ENCODE peak calls at places on chromosomes 11 and 22, in ten cellular contexts. One of them, this sample, is unnamed.

GRCh38 chr11:46237248-46238077 is 40.0 kb upstream of the CREB3L1 start:
- DNase-seq in GM23338: peak; percentile 72
- DNase-seq in IMR-90: peak; percentile 92
- DNase-seq in endodermal cell: peak; percentile 88
- DNase-seq in GM12865: peak; percentile 47
- DNase-seq in dorsolateral prefrontal cortex: peak; percentile 76
- DNase-seq in lower leg skin: peak; percentile 53
- DNase-seq in cardiac fibroblast: peak; percentile 95
- DNase-seq in GM13977: peak; percentile 75
- DNase-seq in GM10248: peak; percentile 59
- DNase-seq in this sample: peak; percentile 52

GRCh38 chr11:97336064-97336463 is 946.3 kb downstream of the JRKL start:
- DNase-seq in IMR-90: no peak
- DNase-seq in GM10248: no peak
- DNase-seq in dorsolateral prefrontal cortex: no peak
- DNase-seq in GM12865: no peak
- DNase-seq in endodermal cell: no peak
- DNase-seq in cardiac fibroblast: no peak
- DNase-seq in GM13977: no peak
- DNase-seq in lower leg skin: no peak
- DNase-seq in GM23338: no peak
- DNase-seq in this sample: no peak

GRCh38 chr11:109553284-109553683 is 131.3 kb downstream of the C11orf87 start:
- DNase-seq in GM10248: no peak
- DNase-seq in IMR-90: no peak
- DNase-seq in cardiac fibroblast: no peak
- DNase-seq in dorsolateral prefrontal cortex: no peak
- DNase-seq in GM12865: no peak
- DNase-seq in GM23338: no peak
- DNase-seq in endodermal cell: no peak
- DNase-seq in GM13977: no peak
- DNase-seq in lower leg skin: no peak
- DNase-seq in this sample: no peak

GRCh38 chr22:22123118-22123959 is 121.2 kb upstream of the VPREB1 start:
- DNase-seq in lower leg skin: no peak
- DNase-seq in endodermal cell: no peak
- DNase-seq in IMR-90: no peak
- DNase-seq in dorsolateral prefrontal cortex: no peak
- DNase-seq in GM10248: no peak
- DNase-seq in GM23338: peak; percentile 32
- DNase-seq in GM13977: no peak
- DNase-seq in GM12865: no peak
- DNase-seq in cardiac fibroblast: no peak
- DNase-seq in this sample: no peak

GRCh38 chr22:50473855-50474671 is 772 bp downstream of the SBF1 start:
- DNase-seq in lower leg skin: no peak
- DNase-seq in GM12865: peak; percentile 25
- DNase-seq in GM13977: no peak
- DNase-seq in GM23338: peak; percentile 54
- DNase-seq in cardiac fibroblast: peak; percentile 54
- DNase-seq in GM10248: no peak
- DNase-seq in IMR-90: peak; percentile 67
- DNase-seq in dorsolateral prefrontal cortex: peak; percentile 62
- DNase-seq in endodermal cell: peak; percentile 73
- DNase-seq in this sample: peak; percentile 44

GRCh38 chr11:43927070-43927469 is 15.4 kb upstream of the C11orf96 start:
- DNase-seq in lower leg skin: no peak
- DNase-seq in GM13977: no peak
- DNase-seq in GM23338: no peak
- DNase-seq in IMR-90: no peak
- DNase-seq in GM10248: no peak
- DNase-seq in cardiac fibroblast: peak; percentile 44
- DNase-seq in GM12865: no peak
- DNase-seq in dorsolateral prefrontal cortex: no peak
- DNase-seq in endodermal cell: no peak
- DNase-seq in this sample: no peak

GRCh38 chr11:92556435-92556834 is 331.8 kb downstream of the FAT3 start:
- DNase-seq in cardiac fibroblast: peak; percentile 33
- DNase-seq in dorsolateral prefrontal cortex: no peak
- DNase-seq in GM12865: peak; percentile 3
- DNase-seq in GM23338: peak; percentile 55
- DNase-seq in GM13977: no peak
- DNase-seq in endodermal cell: peak; percentile 56
- DNase-seq in IMR-90: peak; percentile 17
- DNase-seq in lower leg skin: no peak
- DNase-seq in GM10248: no peak
- DNase-seq in this sample: peak; percentile 10

GRCh38 chr11:118216621-118217526 is 7.9 kb downstream of the JAML start:
- DNase-seq in GM12865: peak; percentile 82
- DNase-seq in dorsolateral prefrontal cortex: no peak
- DNase-seq in cardiac fibroblast: no peak
- DNase-seq in GM10248: peak; percentile 50
- DNase-seq in IMR-90: no peak
- DNase-seq in GM13977: peak; percentile 26
- DNase-seq in GM23338: no peak
- DNase-seq in lower leg skin: no peak
- DNase-seq in endodermal cell: no peak
- DNase-seq in this sample: no peak

GRCh38 chr22:48071828-48072227 is 1309.4 kb downstream of the TBC1D22A start:
- DNase-seq in cardiac fibroblast: no peak
- DNase-seq in lower leg skin: no peak
- DNase-seq in endodermal cell: no peak
- DNase-seq in GM12865: peak; percentile 34
- DNase-seq in IMR-90: no peak
- DNase-seq in GM23338: no peak
- DNase-seq in dorsolateral prefrontal cortex: no peak
- DNase-seq in GM10248: no peak
- DNase-seq in GM13977: no peak
- DNase-seq in this sample: no peak

GRCh38 chr11:118353084-118353710 is 6.2 kb upstream of the UBE4A start:
- DNase-seq in cardiac fibroblast: peak; percentile 50
- DNase-seq in endodermal cell: no peak
- DNase-seq in dorsolateral prefrontal cortex: no peak
- DNase-seq in IMR-90: peak; percentile 5
- DNase-seq in GM23338: peak; percentile 54
- DNase-seq in lower leg skin: no peak
- DNase-seq in GM13977: peak; percentile 12
- DNase-seq in GM10248: peak; percentile 33
- DNase-seq in GM12865: peak; percentile 28
- DNase-seq in this sample: no peak

GRCh38 chr11:11513438-11513837 is 108.4 kb downstream of the GALNT18 start:
- DNase-seq in GM13977: no peak
- DNase-seq in IMR-90: no peak
- DNase-seq in GM12865: no peak
- DNase-seq in GM10248: no peak
- DNase-seq in dorsolateral prefrontal cortex: no peak
- DNase-seq in endodermal cell: no peak
- DNase-seq in lower leg skin: no peak
- DNase-seq in GM23338: no peak
- DNase-seq in cardiac fibroblast: no peak
- DNase-seq in this sample: no peak

GRCh38 chr22:42376721-42377177 is 55.5 kb downstream of the NFAM1 start:
- DNase-seq in GM13977: no peak
- DNase-seq in IMR-90: peak; percentile 19
- DNase-seq in endodermal cell: peak; percentile 88
- DNase-seq in cardiac fibroblast: peak; percentile 7
- DNase-seq in dorsolateral prefrontal cortex: no peak
- DNase-seq in GM12865: peak; percentile 13
- DNase-seq in GM10248: no peak
- DNase-seq in GM23338: peak; percentile 80
- DNase-seq in lower leg skin: peak; percentile 90
- DNase-seq in this sample: no peak
- TF ChIP-seq CTCF in GM13977: no peak
- TF ChIP-seq CTCF in IMR-90: no peak
- TF ChIP-seq CTCF in endodermal cell: no peak
- TF ChIP-seq CTCF in cardiac fibroblast: no peak
- TF ChIP-seq CTCF in dorsolateral prefrontal cortex: no peak
- TF ChIP-seq CTCF in GM12865: no peak
- TF ChIP-seq CTCF in GM10248: no peak
- TF ChIP-seq CTCF in GM23338: no peak
- TF ChIP-seq CTCF in lower leg skin: no peak
- TF ChIP-seq CTCF in this sample: no peak

DNA sequence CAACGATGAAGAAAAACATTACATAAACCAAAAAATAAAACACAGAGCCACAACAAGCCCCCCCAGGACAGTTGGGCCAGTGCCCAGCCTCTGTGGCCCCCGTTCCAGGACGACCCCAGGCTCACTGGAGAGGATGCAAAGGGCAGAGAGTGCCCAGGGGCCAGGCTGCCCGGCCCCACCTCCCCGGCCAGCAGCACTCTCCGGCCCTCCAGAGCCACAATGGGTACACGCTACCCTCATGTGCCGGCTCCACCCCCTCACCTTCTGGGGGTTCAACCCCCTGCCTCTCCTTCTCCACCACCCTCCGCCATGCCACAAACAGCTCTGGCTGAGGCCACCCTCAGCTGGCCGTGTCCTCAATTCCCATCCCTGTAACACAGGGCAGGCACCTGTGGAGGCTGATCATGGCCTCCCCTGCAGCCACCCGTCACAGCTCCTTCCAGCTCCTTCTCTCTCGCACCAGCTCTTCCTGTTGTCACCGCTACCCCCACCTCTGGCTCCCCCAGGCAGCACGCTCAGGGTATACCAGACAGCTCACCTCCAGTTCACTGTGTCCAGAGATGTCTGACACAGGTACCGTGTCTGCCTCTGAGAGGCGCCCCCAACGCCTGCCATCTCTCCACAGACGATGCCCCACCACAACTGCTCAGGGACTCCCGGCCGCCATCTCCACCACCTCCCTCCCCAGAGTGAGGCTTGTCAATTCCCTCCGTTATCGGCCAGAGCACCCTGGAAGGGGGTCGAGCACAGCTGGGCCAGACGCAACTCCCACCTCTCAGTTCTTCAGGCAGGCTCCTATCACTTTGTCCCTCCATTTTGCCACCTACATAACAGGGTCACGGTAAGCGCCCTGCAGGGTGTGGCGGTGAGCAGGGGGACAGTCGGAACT is 30.8 kb upstream of the MOB2 start:
- DNase-seq in GM23338: no peak
- DNase-seq in dorsolateral prefrontal cortex: peak; percentile 40
- DNase-seq in lower leg skin: no peak
- DNase-seq in IMR-90: no peak
- DNase-seq in cardiac fibroblast: no peak
- DNase-seq in GM12865: no peak
- DNase-seq in GM10248: no peak
- DNase-seq in GM13977: no peak
- DNase-seq in endodermal cell: no peak
- DNase-seq in this sample: no peak
- TF ChIP-seq CTCF in GM23338: no peak
- TF ChIP-seq CTCF in dorsolateral prefrontal cortex: no peak
- TF ChIP-seq CTCF in lower leg skin: no peak
- TF ChIP-seq CTCF in IMR-90: no peak
- TF ChIP-seq CTCF in cardiac fibroblast: no peak
- TF ChIP-seq CTCF in GM12865: no peak
- TF ChIP-seq CTCF in GM10248: no peak
- TF ChIP-seq CTCF in GM13977: no peak
- TF ChIP-seq CTCF in endodermal cell: no peak
- TF ChIP-seq CTCF in this sample: no peak

DNA sequence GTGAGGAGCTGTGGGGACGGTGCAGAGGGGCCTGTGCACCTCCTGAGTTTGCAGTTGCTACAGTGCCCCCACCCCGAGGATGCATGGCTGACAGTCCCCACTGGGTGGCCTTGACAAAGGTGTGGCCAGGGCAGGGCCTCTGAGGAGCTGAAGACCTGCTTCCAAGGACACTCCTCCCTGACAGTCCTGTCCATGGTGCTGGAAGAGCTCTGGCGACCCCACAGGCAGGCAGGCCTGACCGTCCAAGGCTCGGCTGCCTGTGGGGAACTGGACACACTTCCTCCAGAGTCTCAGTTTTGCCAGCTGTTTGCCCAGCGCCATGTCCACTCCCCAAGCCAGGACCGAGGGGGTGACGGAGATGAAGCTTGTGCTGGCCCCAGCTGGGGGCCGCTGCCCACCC is 32.7 kb downstream of the BRSK2 start:
- DNase-seq in dorsolateral prefrontal cortex: no peak
- DNase-seq in cardiac fibroblast: no peak
- DNase-seq in GM10248: no peak
- DNase-seq in IMR-90: no peak
- DNase-seq in lower leg skin: no peak
- DNase-seq in GM13977: no peak
- DNase-seq in GM12865: no peak
- DNase-seq in endodermal cell: peak; percentile 74
- DNase-seq in GM23338: peak; percentile 56
- DNase-seq in this sample: no peak
- TF ChIP-seq CTCF in dorsolateral prefrontal cortex: no peak
- TF ChIP-seq CTCF in cardiac fibroblast: no peak
- TF ChIP-seq CTCF in GM10248: no peak
- TF ChIP-seq CTCF in IMR-90: no peak
- TF ChIP-seq CTCF in lower leg skin: no peak
- TF ChIP-seq CTCF in GM13977: no peak
- TF ChIP-seq CTCF in GM12865: no peak
- TF ChIP-seq CTCF in endodermal cell: peak; percentile 39
- TF ChIP-seq CTCF in GM23338: no peak
- TF ChIP-seq CTCF in this sample: no peak

GRCh38 chr11:30312243-30312642 is 10.7 kb upstream of the ARL14EP start:
- DNase-seq in GM12865: no peak
- DNase-seq in lower leg skin: no peak
- DNase-seq in GM23338: no peak
- DNase-seq in dorsolateral prefrontal cortex: no peak
- DNase-seq in endodermal cell: no peak
- DNase-seq in GM10248: no peak
- DNase-seq in cardiac fibroblast: no peak
- DNase-seq in IMR-90: no peak
- DNase-seq in GM13977: no peak
- DNase-seq in this sample: no peak

GRCh38 chr11:30313580-30313979 is 9.3 kb upstream of the ARL14EP start:
- DNase-seq in lower leg skin: no peak
- DNase-seq in IMR-90: no peak
- DNase-seq in GM12865: no peak
- DNase-seq in cardiac fibroblast: no peak
- DNase-seq in dorsolateral prefrontal cortex: no peak
- DNase-seq in GM13977: no peak
- DNase-seq in endodermal cell: no peak
- DNase-seq in GM23338: no peak
- DNase-seq in GM10248: no peak
- DNase-seq in this sample: no peak

GRCh38 chr11:30316237-30316636 is 6.7 kb upstream of the ARL14EP start:
- DNase-seq in GM13977: no peak
- DNase-seq in dorsolateral prefrontal cortex: no peak
- DNase-seq in GM12865: no peak
- DNase-seq in endodermal cell: no peak
- DNase-seq in IMR-90: no peak
- DNase-seq in lower leg skin: no peak
- DNase-seq in GM10248: no peak
- DNase-seq in cardiac fibroblast: no peak
- DNase-seq in GM23338: no peak
- DNase-seq in this sample: no peak

GRCh38 chr11:30317030-30317429 is 5.9 kb upstream of the ARL14EP start:
- DNase-seq in GM13977: peak; percentile 13
- DNase-seq in endodermal cell: no peak
- DNase-seq in dorsolateral prefrontal cortex: no peak
- DNase-seq in GM10248: no peak
- DNase-seq in GM23338: no peak
- DNase-seq in IMR-90: no peak
- DNase-seq in GM12865: peak; percentile 25
- DNase-seq in lower leg skin: no peak
- DNase-seq in cardiac fibroblast: no peak
- DNase-seq in this sample: no peak

DNA sequence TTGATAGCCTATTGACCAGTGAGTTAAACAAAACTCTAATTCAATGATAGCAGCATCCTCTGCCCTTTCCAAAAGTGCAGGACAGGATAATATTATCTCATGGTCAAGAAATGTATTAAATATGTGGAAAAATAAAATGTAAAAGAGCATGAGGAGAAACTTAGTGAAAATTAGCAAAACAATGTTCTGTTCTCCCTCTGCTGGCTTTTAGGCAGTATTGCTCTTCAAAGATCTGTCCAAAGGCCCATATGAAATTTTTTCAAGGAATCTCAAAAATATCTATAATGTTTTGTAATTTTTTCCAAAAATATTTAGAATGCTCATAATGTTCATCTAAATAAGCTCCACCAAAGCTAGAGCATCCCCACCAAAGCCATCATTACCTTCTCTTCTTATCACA is 8.3 kb upstream of the ARL14EP start:
- DNase-seq in lower leg skin: no peak
- DNase-seq in cardiac fibroblast: peak; percentile 43
- DNase-seq in GM12865: peak; percentile 11
- DNase-seq in dorsolateral prefrontal cortex: no peak
- DNase-seq in IMR-90: peak; percentile 34
- DNase-seq in GM13977: no peak
- DNase-seq in endodermal cell: no peak
- DNase-seq in GM23338: peak; percentile 27
- DNase-seq in GM10248: no peak
- DNase-seq in this sample: no peak
- TF ChIP-seq CTCF in lower leg skin: no peak
- TF ChIP-seq CTCF in cardiac fibroblast: peak; percentile 58
- TF ChIP-seq CTCF in GM12865: peak; percentile 43
- TF ChIP-seq CTCF in dorsolateral prefrontal cortex: peak; percentile 64
- TF ChIP-seq CTCF in IMR-90: peak; percentile 44
- TF ChIP-seq CTCF in GM13977: peak; percentile 47
- TF ChIP-seq CTCF in endodermal cell: peak; percentile 81
- TF ChIP-seq CTCF in GM23338: peak; percentile 63
- TF ChIP-seq CTCF in GM10248: peak; percentile 51
- TF ChIP-seq CTCF in this sample: no peak